ENCODE peak calls at places on chromosomes 3 and 15, in nine cellular contexts. K is hypothalamus; R is psoas muscle; J is mucosa of gallbladder; W is H9; A is GM13977; H is activated CD4-positive, alpha-beta T cell treated with anti-CD3 and anti-CD28 coated beads, Interleukin-2, amount 50 U/mL, for 4 hours; V is pancreas; M is neural crest cell. N is an unnamed sample.

GRCh38 chr15:95972136-95972553 is 358.4 kb upstream of the NR2F2 start:
- DNase-seq in J (peak; percentile 33), W (no peak), R (no peak), V (no peak), A (no peak), K (no peak), M (no peak), H (no peak), N (no peak)

GRCh38 chr15:31267161-31268107 is 59.2 kb upstream of the KLF13 start:
- DNase-seq in V (no peak), R (no peak), W (peak; percentile 14), K (no peak), J (peak; percentile 9), M (no peak), H (no peak), A (no peak), N (no peak)

GRCh38 chr3:126911162-126912026 is 71.5 kb upstream of the PLXNA1 start:
- DNase-seq in W (peak; percentile 50), J (peak; percentile 57), R (peak; percentile 60), M (no peak), A (peak; percentile 90), V (no peak), H (peak; percentile 30), K (no peak), N (peak; percentile 100)

GRCh38 chr3:126026277-126026751 is 57.3 kb downstream of the ROPN1B start:
- DNase-seq in K (no peak), H (no peak), V (no peak), A (no peak), R (no peak), W (no peak), M (no peak), J (peak; percentile 5), N (no peak)

GRCh38 chr3:72487078-72487765 is 361.0 kb downstream of the SHQ1 start:
- DNase-seq in A (peak; percentile 20), V (peak; percentile 48), H (peak; percentile 9), W (peak; percentile 49), J (peak; percentile 72), R (peak; percentile 77), K (no peak), M (no peak), N (peak; percentile 86)

GRCh38 chr3:141738636-141739363 is 702 bp downstream of the RNF7 start:
- DNase-seq in R (no peak), K (no peak), J (no peak), V (no peak), A (peak; percentile 15), H (no peak), M (no peak), W (no peak), N (peak; percentile 36)

GRCh38 chr3:126309861-126310655 is 47.1 kb downstream of the KLF15 start:
- DNase-seq in R (no peak), M (no peak), J (peak; percentile 4), K (no peak), H (no peak), W (no peak), V (no peak), A (no peak), N (no peak)

GRCh38 chr3:52714335-52715302 is 8.7 kb downstream of the SPCS1 start:
- DNase-seq in V (peak; percentile 31), W (peak; percentile 98), R (no peak), H (no peak), M (peak; percentile 23), A (no peak), J (peak; percentile 32), K (no peak), N (no peak)

GRCh38 chr3:38454179-38454883 is 641 bp downstream of the ACVR2B start:
- DNase-seq in K (no peak), H (no peak), W (no peak), R (peak; percentile 39), A (peak; percentile 83), J (no peak), M (peak; percentile 22), V (peak; percentile 55), N (no peak)

GRCh38 chr15:38536201-38536676 is 28.4 kb downstream of the RASGRP1 start:
- DNase-seq in W (no peak), A (no peak), M (no peak), H (no peak), J (no peak), R (peak; percentile 23), V (peak; percentile 22), K (no peak), N (peak; percentile 5)

GRCh38 chr15:75371486-75371885 is 3.1 kb upstream of the MAN2C1 start:
- DNase-seq in W (no peak), A (no peak), J (no peak), K (no peak), V (no peak), H (no peak), M (no peak), R (no peak), N (no peak)

GRCh38 chr3:195467641-195468390 is 25.0 kb upstream of the ACAP2 start:
- DNase-seq in V (no peak), M (no peak), W (no peak), J (no peak), H (no peak), R (no peak), A (no peak), K (no peak), N (peak; percentile 31)

GRCh38 chr15:74432271-74432967 is 1.3 kb downstream of the SEMA7A start:
- DNase-seq in M (no peak), W (no peak), R (no peak), A (no peak), V (no peak), K (no peak), H (no peak), J (no peak), N (no peak)

GRCh38 chr15:90001062-90001682 is at the start of gene ZNF710:
- DNase-seq in R (peak; percentile 48), A (peak; percentile 87), H (no peak), K (no peak), J (peak; percentile 48), M (peak; percentile 22), V (peak; percentile 62), W (peak; percentile 73), N (peak; percentile 50)